ENCODE peak calls at places on chromosomes 12 and 14, in ten cellular contexts. N, R, W, Q, M, B, D, E, V and I are unnamed samples.

GRCh38 chr12:20220339-20220738 is 148.0 kb upstream of the PDE3A start:
- DNase-seq in N (no peak), R (no peak), W (no peak), Q (peak), M (peak), B (no peak), D (no peak), E (peak), V (peak), I (no peak)

GRCh38 chr14:50944647-50945413 is 547 bp upstream of the PYGL start:
- DNase-seq in N (peak), R (peak), W (peak), Q (no peak), M (peak), B (no peak), D (no peak), E (peak), V (peak), I (no peak)

GRCh38 chr12:72491399-72491798 is 219.2 kb downstream of the TRHDE start:
- DNase-seq in N (no peak), R (no peak), W (no peak), Q (no peak), M (peak), B (no peak), D (no peak), E (no peak), V (peak), I (peak)

GRCh38 chr14:77340389-77340788 is 19.6 kb downstream of the GSTZ1 start:
- DNase-seq in N (no peak), R (no peak), W (no peak), Q (no peak), M (no peak), B (no peak), D (no peak), E (no peak), V (no peak), I (no peak)

GRCh38 chr12:46109343-46110219 is 119.2 kb upstream of the SCAF11 start:
- DNase-seq in N (no peak), R (no peak), W (no peak), Q (no peak), M (no peak), B (no peak), D (no peak), E (no peak), V (no peak), I (no peak)

GRCh38 chr14:102594514-102595175 is 2.2 kb downstream of the RCOR1 start:
- DNase-seq in N (peak), R (peak), W (peak), Q (peak), M (peak), B (peak), D (no peak), E (peak), V (peak), I (no peak)

GRCh38 chr12:22415342-22416309 is 81.1 kb upstream of the ST8SIA1 start:
- DNase-seq in N (no peak), R (no peak), W (no peak), Q (peak), M (peak), B (no peak), D (no peak), E (no peak), V (peak), I (peak)

GRCh38 chr12:26056335-26056734 is 68.5 kb downstream of the BHLHE41 start:
- DNase-seq in N (no peak), R (no peak), W (no peak), Q (no peak), M (no peak), B (no peak), D (no peak), E (no peak), V (peak), I (no peak)

GRCh38 chr12:27844427-27845090 is 64.5 kb upstream of the MANSC4 start:
- DNase-seq in N (no peak), R (no peak), W (no peak), Q (no peak), M (no peak), B (no peak), D (no peak), E (peak), V (peak), I (no peak)

GRCh38 chr14:92867246-92867925 is 55.6 kb upstream of the CHGA start:
- DNase-seq in N (no peak), R (no peak), W (no peak), Q (no peak), M (no peak), B (no peak), D (no peak), E (no peak), V (no peak), I (no peak)

GRCh38 chr12:98513379-98514318 is 1.7 kb upstream of the TMPO start:
- DNase-seq in N (no peak), R (no peak), W (no peak), Q (no peak), M (no peak), B (no peak), D (no peak), E (no peak), V (no peak), I (no peak)

GRCh38 chr12:98514984-98515367 is 414 bp upstream of the TMPO start:
- DNase-seq in N (no peak), R (no peak), W (no peak), Q (no peak), M (no peak), B (peak), D (no peak), E (no peak), V (no peak), I (no peak)

GRCh38 chr12:98515368-98516183 is at the start of gene TMPO:
- DNase-seq in N (peak), R (peak), W (peak), Q (peak), M (peak), B (peak), D (peak), E (peak), V (peak), I (peak)

GRCh38 chr12:98516184-98516873 is 939 bp downstream of the TMPO start:
- DNase-seq in N (peak), R (peak), W (peak), Q (peak), M (peak), B (peak), D (peak), E (peak), V (peak), I (peak)

GRCh38 chr12:98519257-98519907 is 4.0 kb downstream of the TMPO start:
- DNase-seq in N (no peak), R (no peak), W (no peak), Q (no peak), M (no peak), B (no peak), D (no peak), E (no peak), V (no peak), I (no peak)
- H3K4me3 ChIP-seq in N (no peak), R (no peak), W (no peak), Q (no peak), M (no peak), B (no peak), D (no peak), E (no peak), V (no peak), I (no peak)

GRCh38 chr14:106141242-106142220 is 615.1 kb downstream of the TMEM121 start:
- DNase-seq in N (no peak), R (no peak), W (no peak), Q (no peak), M (no peak), B (peak), D (no peak), E (peak), V (no peak), I (no peak)
- TF ChIP-seq CTCF in N (no peak), R (no peak), W (no peak), Q (no peak), M (no peak), B (no peak), D (no peak), E (peak), V (no peak), I (no peak)

GRCh38 chr14:54220697-54221431 is 175.9 kb upstream of the CDKN3 start:
- DNase-seq in N (no peak), R (no peak), W (no peak), Q (no peak), M (no peak), B (peak), D (no peak), E (no peak), V (no peak), I (no peak)
- H3K4me3 ChIP-seq in N (peak), R (peak), W (peak), Q (no peak), M (peak), B (no peak), D (peak), E (no peak), V (no peak), I (no peak)

GRCh38 chr14:74362361-74362915 is 14.2 kb downstream of the VRTN start:
- DNase-seq in N (peak), R (peak), W (peak), Q (peak), M (peak), B (peak), D (peak), E (peak), V (peak), I (peak)
- TF ChIP-seq CTCF in N (peak), R (peak), W (peak), Q (peak), M (peak), B (peak), D (peak), E (peak), V (peak), I (peak)

GRCh38 chr14:68938515-68939423 is 40.3 kb downstream of the ACTN1 start:
- DNase-seq in N (peak), R (no peak), W (no peak), Q (no peak), M (no peak), B (peak), D (no peak), E (no peak), V (peak), I (no peak)
- H3K4me3 ChIP-seq in N (no peak), R (no peak), W (no peak), Q (no peak), M (no peak), B (no peak), D (no peak), E (no peak), V (no peak), I (no peak)

GRCh38 chr12:90953956-90954421 is 987 bp downstream of the CCER1 start:
- DNase-seq in N (no peak), R (no peak), W (no peak), Q (no peak), M (no peak), B (no peak), D (no peak), E (no peak), V (no peak), I (no peak)
- TF ChIP-seq CTCF in N (peak), R (peak), W (no peak), Q (peak), M (peak), B (no peak), D (no peak), E (peak), V (peak), I (peak)